ENCODE peak calls at places on chromosomes 11 and 22, in seven cellular contexts. L, A, H, G, Z, B and O are unnamed samples.

GRCh38 chr11:114773541-114774338 is 95.4 kb downstream of the NXPE2 start:
- DNase-seq in H (no peak), L (no peak), Z (no peak), A (no peak), B (no peak), G (no peak), O (no peak)

GRCh38 chr22:45475063-45475747 is 27.5 kb upstream of the FBLN1 start:
- DNase-seq in Z (no peak), A (no peak), L (no peak), B (no peak), G (no peak), H (peak), O (no peak)

GRCh38 chr11:73795925-73796632 is 8.4 kb downstream of the MRPL48 start:
- DNase-seq in H (no peak), L (no peak), B (no peak), Z (no peak), G (no peak), A (peak), O (no peak)

GRCh38 chr22:49015993-49016908 is 811.4 kb downstream of the BRD1 start:
- DNase-seq in Z (peak), G (no peak), H (no peak), B (no peak), L (no peak), A (no peak), O (no peak)

GRCh38 chr22:41030891-41031290 is 61.5 kb upstream of the EP300 start:
- DNase-seq in H (peak), L (no peak), A (no peak), B (no peak), Z (no peak), G (no peak), O (no peak)

GRCh38 chr11:71112454-71112853 is 139.9 kb downstream of the SHANK2 start:
- DNase-seq in L (no peak), Z (no peak), H (no peak), G (no peak), A (no peak), B (no peak), O (no peak)

GRCh38 chr11:79678780-79679468 is 238.1 kb upstream of the TENM4 start:
- DNase-seq in G (no peak), L (no peak), A (no peak), B (no peak), H (no peak), Z (no peak), O (no peak)

GRCh38 chr11:3088806-3089205 is 31.6 kb upstream of the CARS1 start:
- DNase-seq in B (no peak), G (no peak), Z (no peak), H (no peak), A (no peak), L (no peak), O (peak)

GRCh38 chr11:90133560-90134145 is 810 bp upstream of the NAALAD2 start:
- DNase-seq in L (no peak), A (no peak), G (no peak), H (no peak), Z (no peak), B (no peak), O (no peak)

GRCh38 chr22:32994046-32994827 is 63.9 kb downstream of the SYN3 start:
- DNase-seq in H (no peak), G (no peak), B (no peak), Z (no peak), L (no peak), A (peak), O (no peak)

GRCh38 chr22:43343262-43343988 is at the start of gene SCUBE1:
- DNase-seq in Z (peak), B (peak), A (peak), L (no peak), H (no peak), G (no peak), O (no peak)

GRCh38 chr11:12198261-12198925 is 88.0 kb downstream of the MICAL2 start:
- DNase-seq in L (no peak), A (no peak), H (no peak), B (no peak), Z (no peak), G (no peak), O (no peak)

GRCh38 chr11:111935331-111936044 is 1.7 kb upstream of the DIXDC1 start:
- DNase-seq in Z (no peak), G (no peak), H (peak), L (no peak), B (no peak), A (no peak), O (no peak)

GRCh38 chr11:8268530-8269461 is 5.1 kb upstream of the LMO1 start:
- DNase-seq in A (no peak), Z (no peak), H (no peak), B (no peak), L (peak), G (no peak), O (peak)

GRCh38 chr11:3849297-3849874 is 6.1 kb upstream of the STIM1 start:
- DNase-seq in H (peak), B (peak), Z (no peak), A (no peak), L (no peak), G (no peak), O (no peak)

GRCh38 chr11:6402561-6402981 is 12.3 kb downstream of the SMPD1 start:
- DNase-seq in A (no peak), L (no peak), G (no peak), B (peak), Z (peak), H (peak), O (no peak)

GRCh38 chr11:34214961-34215805 is 109.8 kb downstream of the NAT10 start:
- DNase-seq in B (no peak), A (no peak), L (no peak), H (peak), G (peak), Z (no peak), O (peak)

GRCh38 chr22:46867106-46867505 is 104.7 kb downstream of the TBC1D22A start:
- DNase-seq in L (no peak), G (peak), B (no peak), Z (no peak), A (no peak), H (no peak), O (no peak)

GRCh38 chr11:63914896-63915681 is 1.9 kb downstream of the RCOR2 start:
- DNase-seq in A (no peak), H (no peak), B (no peak), Z (no peak), G (peak), L (no peak), O (no peak)

GRCh38 chr11:2942872-2943710 is 13.9 kb upstream of the PHLDA2 start:
- DNase-seq in L (no peak), G (no peak), H (no peak), A (no peak), Z (no peak), B (no peak), O (no peak)

GRCh38 chr22:32868928-32869327 is 67.4 kb downstream of the TIMP3 start:
- DNase-seq in L (no peak), B (no peak), A (no peak), Z (no peak), H (no peak), G (no peak), O (no peak)

GRCh38 chr11:63919267-63920125 is 2.5 kb upstream of the RCOR2 start:
- DNase-seq in H (no peak), G (peak), Z (no peak), L (no peak), A (peak), B (peak), O (no peak)

GRCh38 chr11:114213622-114214021 is 82.6 kb upstream of the NNMT start:
- DNase-seq in B (no peak), L (no peak), A (no peak), H (no peak), G (no peak), Z (no peak), O (no peak)

GRCh38 chr11:83191986-83192385 is 1.5 kb upstream of the ANKRD42 start:
- DNase-seq in L (no peak), A (no peak), Z (no peak), H (no peak), G (no peak), B (no peak), O (no peak)

GRCh38 chr11:118206612-118207031 is 18.2 kb downstream of the JAML start:
- DNase-seq in Z (no peak), H (no peak), A (no peak), B (no peak), G (no peak), L (no peak), O (no peak)

GRCh38 chr11:134385774-134386565 is 26.1 kb downstream of the B3GAT1 start:
- DNase-seq in H (no peak), Z (no peak), A (no peak), G (no peak), L (no peak), B (no peak), O (no peak)

GRCh38 chr11:117816846-117817212 is 7.7 kb downstream of the FXYD2 start:
- DNase-seq in B (no peak), L (no peak), A (no peak), G (no peak), H (no peak), Z (no peak), O (no peak)

GRCh38 chr11:131544591-131544990 is 174.2 kb downstream of the NTM start:
- DNase-seq in A (no peak), B (no peak), H (no peak), G (peak), Z (no peak), L (no peak), O (no peak)

GRCh38 chr11:103051986-103052385 is 40.0 kb downstream of the DCUN1D5 start:
- DNase-seq in B (no peak), H (peak), G (no peak), L (no peak), A (no peak), Z (no peak), O (no peak)

GRCh38 chr11:85811624-85812023 is 683 bp upstream of the SYTL2 start:
- DNase-seq in G (no peak), Z (no peak), H (no peak), B (no peak), L (no peak), A (no peak), O (no peak)

GRCh38 chr11:34630544-34630943 is 9.7 kb downstream of the EHF start:
- DNase-seq in Z (no peak), H (no peak), A (no peak), L (no peak), G (no peak), B (no peak), O (no peak)

GRCh38 chr22:17631076-17631565 is 2.6 kb upstream of the ATP6V1E1 start:
- DNase-seq in B (no peak), L (no peak), G (no peak), H (no peak), A (no peak), Z (no peak), O (no peak)

GRCh38 chr11:6926208-6927029 is at the start of gene ZNF215:
- DNase-seq in G (peak), B (peak), L (peak), Z (peak), H (peak), A (peak), O (peak)

GRCh38 chr11:13859986-13860385 is 102.5 kb upstream of the SPON1 start:
- DNase-seq in A (no peak), B (no peak), Z (peak), G (no peak), H (no peak), L (no peak), O (no peak)

GRCh38 chr11:56706486-56706885 is 7.6 kb downstream of the OR9G1 start:
- DNase-seq in Z (no peak), B (no peak), L (no peak), A (no peak), G (no peak), H (no peak), O (no peak)

GRCh38 chr11:72223615-72224586 is 666 bp upstream of the INPPL1 start:
- DNase-seq in B (peak), G (no peak), L (peak), A (peak), Z (peak), H (peak), O (no peak)

GRCh38 chr11:14764899-14765527 is 121.4 kb downstream of the PDE3B start:
- DNase-seq in Z (no peak), G (no peak), L (no peak), B (no peak), H (peak), A (no peak), O (no peak)

GRCh38 chr11:103947566-103947919 is 88.9 kb upstream of the DDI1 start:
- DNase-seq in A (no peak), L (no peak), H (peak), G (no peak), B (no peak), Z (no peak), O (no peak)

GRCh38 chr22:20624161-20624616 is 116.8 kb downstream of the MED15 start:
- DNase-seq in L (no peak), G (no peak), H (peak), B (no peak), Z (no peak), A (no peak), O (no peak)

GRCh38 chr22:24727218-24727851 is 47.2 kb downstream of the PIWIL3 start:
- DNase-seq in L (no peak), A (no peak), G (peak), H (peak), B (peak), Z (no peak), O (no peak)

GRCh38 chr22:38148252-38148651 is 33.4 kb downstream of the PLA2G6 start:
- DNase-seq in H (peak), G (peak), A (no peak), B (no peak), Z (no peak), L (peak), O (no peak)

GRCh38 chr22:38155703-38156102 is 25.9 kb downstream of the PLA2G6 start:
- DNase-seq in Z (no peak), H (no peak), G (no peak), L (no peak), B (no peak), A (no peak), O (no peak)

GRCh38 chr22:38153821-38154562 is 27.6 kb downstream of the PLA2G6 start:
- DNase-seq in Z (no peak), G (no peak), L (peak), H (no peak), A (no peak), B (no peak), O (no peak)
- TF ChIP-seq CTCF in Z (no peak), G (peak), L (no peak), H (peak), A (no peak), B (no peak), O (peak)

GRCh38 chr11:65615950-65616574 is 486 bp downstream of the PCNX3 start:
- DNase-seq in B (peak), H (no peak), A (peak), Z (no peak), G (no peak), L (no peak), O (no peak)

GRCh38 chr11:65618763-65619162 is 3.2 kb downstream of the PCNX3 start:
- DNase-seq in H (no peak), L (no peak), G (no peak), Z (no peak), B (no peak), A (no peak), O (no peak)

GRCh38 chr11:65617990-65618751 is 2.6 kb downstream of the PCNX3 start:
- DNase-seq in B (no peak), A (no peak), G (no peak), L (no peak), H (no peak), Z (no peak), O (no peak)

GRCh38 chr11:65616575-65617001 is 1.0 kb downstream of the PCNX3 start:
- DNase-seq in A (no peak), H (no peak), Z (no peak), L (no peak), B (no peak), G (no peak), O (no peak)

GRCh38 chr11:65617136-65617850 is 1.7 kb downstream of the PCNX3 start:
- DNase-seq in Z (no peak), L (no peak), G (no peak), B (no peak), A (no peak), H (no peak), O (no peak)
- H3K4me3 ChIP-seq in Z (peak), L (peak), G (peak), B (no peak), A (no peak), H (no peak), O (no peak)

GRCh38 chr11:62601364-62602140 is at the start of gene MTA2:
- DNase-seq in A (peak), B (peak), L (peak), G (peak), H (peak), Z (peak), O (peak)

GRCh38 chr11:62599909-62600308 is 1.8 kb downstream of the MTA2 start:
- DNase-seq in A (no peak), G (no peak), Z (no peak), H (no peak), B (no peak), L (no peak), O (no peak)

GRCh38 chr11:62600367-62601113 is 1.1 kb downstream of the MTA2 start:
- DNase-seq in A (peak), G (no peak), B (no peak), Z (no peak), H (no peak), L (no peak), O (no peak)

GRCh38 chr11:62601114-62601363 is 626 bp downstream of the MTA2 start:
- DNase-seq in H (no peak), B (peak), G (no peak), L (no peak), A (no peak), Z (no peak), O (no peak)

DNA sequence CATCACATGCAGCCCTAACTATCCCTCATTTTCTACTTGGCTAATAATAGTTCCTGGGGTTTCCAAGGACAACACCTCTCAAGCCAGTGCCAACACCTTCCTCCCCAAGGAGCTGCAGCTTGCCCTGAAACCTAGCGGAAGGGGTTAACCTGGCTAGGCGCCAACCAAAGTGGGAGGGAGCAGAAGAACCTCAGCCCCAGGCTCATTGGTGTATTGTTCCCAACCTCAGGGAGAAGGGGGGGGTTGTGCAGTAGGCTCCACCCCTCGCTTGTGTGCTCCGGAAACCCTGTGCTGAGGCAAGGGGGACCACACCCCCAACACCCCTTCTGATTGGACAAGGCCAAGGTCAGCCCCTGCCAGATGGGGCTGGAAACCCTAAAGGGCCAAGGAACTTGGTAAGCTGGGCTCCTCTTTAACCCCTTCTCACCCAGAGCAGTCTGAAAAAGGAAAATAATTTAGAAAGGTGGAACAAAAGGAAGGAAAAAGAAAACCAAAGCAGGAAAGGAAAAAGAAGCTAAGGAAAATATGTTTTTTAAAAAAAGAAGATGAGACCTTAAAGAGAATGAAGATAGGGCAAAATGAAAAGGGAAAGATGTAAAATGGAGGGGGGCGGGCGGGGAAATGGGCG is 2.5 kb downstream of the MTA2 start:
- DNase-seq in H (peak), Z (peak), A (peak), B (peak), L (peak), G (peak), O (peak)
- H3K27ac ChIP-seq in H (peak), Z (peak), A (no peak), B (peak), L (peak), G (no peak), O (peak)

GRCh38 chr11:106133529-106133928 is 56.1 kb downstream of the AASDHPPT start:
- DNase-seq in B (no peak), G (peak), Z (no peak), L (no peak), H (no peak), A (no peak), O (no peak)
- TF ChIP-seq CTCF in B (no peak), G (peak), Z (no peak), L (no peak), H (peak), A (no peak), O (peak)

GRCh38 chr11:129377739-129378138 is 2.1 kb downstream of the BARX2 start:
- DNase-seq in L (no peak), G (no peak), Z (no peak), A (no peak), H (no peak), B (no peak), O (no peak)

GRCh38 chr11:129374081-129374992 is 1.3 kb upstream of the BARX2 start:
- DNase-seq in Z (no peak), G (peak), L (no peak), H (no peak), A (no peak), B (peak), O (no peak)

GRCh38 chr11:129375731-129376657 is at the start of gene BARX2:
- DNase-seq in H (peak), Z (no peak), B (peak), A (no peak), L (no peak), G (peak), O (peak)

GRCh38 chr11:129374993-129375721 is 491 bp upstream of the BARX2 start:
- DNase-seq in B (peak), A (no peak), Z (no peak), H (no peak), G (peak), L (no peak), O (no peak)

DNA sequence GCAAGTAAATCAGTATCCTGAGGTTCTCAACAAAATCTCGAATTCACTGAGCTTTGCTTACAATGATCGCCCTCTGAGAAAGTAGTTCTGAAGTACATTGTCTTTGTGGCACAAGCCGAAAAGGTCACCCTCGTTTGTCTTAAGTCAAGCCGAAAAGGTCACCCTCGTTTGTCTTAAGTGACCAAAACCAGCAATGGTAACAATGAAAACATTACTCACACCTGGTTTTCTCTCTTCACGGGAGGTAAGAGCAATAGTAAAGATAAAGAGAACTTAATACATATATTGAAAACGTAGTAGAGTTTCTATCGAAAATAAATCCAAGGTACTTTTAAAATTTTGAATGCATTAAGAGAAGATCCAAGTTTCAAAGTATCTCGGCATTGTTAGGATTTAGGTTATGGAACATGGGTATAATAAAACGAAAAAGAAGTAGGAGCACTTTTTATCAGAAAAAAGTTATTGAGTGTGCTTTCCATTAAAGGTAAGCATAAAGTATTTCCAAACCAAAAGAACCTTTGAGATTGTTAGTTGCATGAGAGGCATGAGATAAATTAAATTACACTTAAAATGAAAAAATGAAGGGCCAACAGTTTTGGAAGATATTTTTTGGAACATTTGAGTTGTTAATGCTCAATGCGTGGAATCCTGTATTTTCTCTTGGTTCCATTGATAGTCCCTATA is 1.2 kb downstream of the BARX2 start:
- DNase-seq in A (no peak), L (no peak), B (no peak), H (no peak), G (peak), Z (no peak), O (no peak)
- H3K4me3 ChIP-seq in A (no peak), L (peak), B (peak), H (no peak), G (peak), Z (no peak), O (peak)

GRCh38 chr11:43555811-43556210 is 124.7 kb upstream of the HSD17B12 start:
- DNase-seq in L (no peak), Z (no peak), G (no peak), A (peak), H (peak), B (no peak), O (no peak)
- H3K27ac ChIP-seq in L (no peak), Z (no peak), G (no peak), A (no peak), H (no peak), B (no peak), O (no peak)